ENCODE peak calls at places on chromosomes 11 and 22, in nine cellular contexts. O is RWPE1, S is AG04450, Z is mesothelial cell of epicardium, G is astrocyte of the spinal cord, V is WTC11, D is B cell, A is IMR-90, I is tibial artery. C is an unnamed sample.

GRCh38 chr11:91947215-91947614 is 277.4 kb upstream of the FAT3 start:
- DNase-seq in O (peak; percentile 49), S (no peak), Z (no peak), G (peak; percentile 78), V (no peak), D (no peak), A (peak; percentile 2), I (peak; percentile 49), C (no peak)

GRCh38 chr11:45328726-45329125 is 42.6 kb upstream of the SYT13 start:
- DNase-seq in O (no peak), S (no peak), Z (no peak), G (no peak), V (no peak), D (no peak), A (no peak), I (no peak), C (no peak)

GRCh38 chr11:10041337-10041736 is 252.7 kb downstream of the SBF2 start:
- DNase-seq in O (no peak), S (no peak), Z (no peak), G (no peak), V (no peak), D (no peak), A (no peak), I (no peak), C (no peak)

GRCh38 chr11:60127311-60127811 is 38.9 kb downstream of the MS4A2 start:
- DNase-seq in O (peak; percentile 22), S (no peak), Z (no peak), G (no peak), V (no peak), D (no peak), A (no peak), I (no peak), C (no peak)

GRCh38 chr11:18778468-18778867 is 13.1 kb downstream of the PTPN5 start:
- DNase-seq in O (no peak), S (no peak), Z (no peak), G (no peak), V (no peak), D (no peak), A (no peak), I (no peak), C (no peak)

GRCh38 chr11:117930668-117931330 is 1.6 kb upstream of the TMPRSS13 start:
- DNase-seq in O (no peak), S (no peak), Z (no peak), G (no peak), V (no peak), D (no peak), A (no peak), I (no peak), C (peak; percentile 21)

GRCh38 chr11:79561496-79561895 is 120.7 kb upstream of the TENM4 start:
- DNase-seq in O (no peak), S (no peak), Z (no peak), G (no peak), V (no peak), D (no peak), A (no peak), I (no peak), C (no peak)

GRCh38 chr22:24954114-24954463 is 1.6 kb downstream of the KIAA1671 start:
- DNase-seq in O (no peak), S (no peak), Z (no peak), G (no peak), V (no peak), D (no peak), A (no peak), I (no peak), C (no peak)

GRCh38 chr11:66136752-66137123 is 66.7 kb downstream of the PACS1 start:
- DNase-seq in O (peak; percentile 21), S (no peak), Z (no peak), G (peak; percentile 68), V (no peak), D (no peak), A (peak; percentile 87), I (no peak), C (no peak)

GRCh38 chr11:66130978-66131377 is 60.9 kb downstream of the PACS1 start:
- DNase-seq in O (no peak), S (no peak), Z (no peak), G (no peak), V (no peak), D (no peak), A (no peak), I (no peak), C (no peak)

GRCh38 chr11:66131937-66132632 is 62.0 kb downstream of the PACS1 start:
- DNase-seq in O (no peak), S (no peak), Z (no peak), G (no peak), V (no peak), D (no peak), A (no peak), I (no peak), C (no peak)

GRCh38 chr11:66133216-66133775 is 63.2 kb downstream of the PACS1 start:
- DNase-seq in O (no peak), S (no peak), Z (no peak), G (no peak), V (no peak), D (no peak), A (no peak), I (no peak), C (no peak)
- TF ChIP-seq CTCF in O (no peak), S (no peak), Z (no peak), G (no peak), V (no peak), D (no peak), A (no peak), I (no peak), C (no peak)

GRCh38 chr11:119094816-119095065 is 6.9 kb downstream of the DPAGT1 start:
- DNase-seq in O (peak; percentile 34), S (no peak), Z (peak; percentile 56), G (peak; percentile 86), V (peak; percentile 74), D (no peak), A (peak; percentile 86), I (peak; percentile 86), C (peak; percentile 81)

GRCh38 chr11:119093951-119094815 is 7.5 kb downstream of the DPAGT1 start:
- DNase-seq in O (no peak), S (no peak), Z (no peak), G (peak; percentile 39), V (peak; percentile 28), D (peak; percentile 60), A (peak; percentile 38), I (no peak), C (no peak)

GRCh38 chr11:119093666-119093950 is 8.0 kb downstream of the DPAGT1 start:
- DNase-seq in O (no peak), S (no peak), Z (no peak), G (no peak), V (no peak), D (no peak), A (no peak), I (no peak), C (no peak)

GRCh38 chr11:119092880-119093665 is 8.4 kb downstream of the HMBS start:
- DNase-seq in O (no peak), S (no peak), Z (no peak), G (peak; percentile 56), V (no peak), D (no peak), A (peak; percentile 42), I (no peak), C (no peak)

DNA sequence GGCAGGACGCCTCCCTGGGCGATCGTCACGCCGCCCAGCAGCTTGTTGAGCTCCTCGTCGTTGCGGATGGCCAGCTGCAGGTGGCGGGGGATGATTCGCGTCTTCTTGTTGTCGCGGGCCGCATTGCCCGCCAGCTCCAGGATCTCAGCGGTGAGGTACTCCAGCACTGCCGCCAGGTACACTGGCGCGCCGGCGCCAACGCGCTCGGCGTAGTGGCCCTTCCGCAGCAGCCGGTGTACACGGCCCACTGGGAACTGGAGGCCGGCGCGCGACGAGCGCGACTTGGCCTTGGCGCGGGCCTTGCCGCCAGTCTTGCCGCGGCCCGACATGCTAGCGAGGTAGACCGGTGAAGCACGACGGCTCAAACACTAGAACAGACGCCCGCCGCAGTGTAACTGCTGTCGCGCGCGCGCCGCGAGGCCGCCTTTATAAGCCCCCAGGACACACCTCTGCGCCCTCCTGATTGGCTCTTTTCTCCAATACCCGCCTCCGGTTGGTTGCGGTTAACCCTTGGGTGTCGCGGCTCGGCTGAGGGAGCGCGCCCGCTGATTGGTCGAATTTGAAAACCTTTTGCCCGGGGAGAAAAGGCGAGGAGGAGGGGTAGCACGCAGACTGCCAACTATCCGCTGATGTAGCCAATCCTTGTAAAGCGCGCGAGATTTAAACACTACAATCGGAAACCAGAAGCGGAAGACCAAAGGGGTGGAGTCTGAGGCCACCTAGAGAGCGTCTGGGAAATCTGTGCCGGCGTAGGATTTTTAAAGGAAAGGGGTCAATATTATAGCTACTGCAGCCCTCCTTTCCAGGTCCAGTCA is 6.4 kb downstream of the DPAGT1 start:
- DNase-seq in O (peak; percentile 100), S (peak; percentile 100), Z (peak; percentile 98), G (peak; percentile 100), V (peak; percentile 99), D (peak; percentile 98), A (peak; percentile 99), I (peak; percentile 99), C (peak; percentile 99)
- TF ChIP-seq CTCF in O (peak; percentile 35), S (no peak), Z (no peak), G (no peak), V (no peak), D (peak; percentile 9), A (no peak), I (no peak), C (peak; percentile 42)

DNA sequence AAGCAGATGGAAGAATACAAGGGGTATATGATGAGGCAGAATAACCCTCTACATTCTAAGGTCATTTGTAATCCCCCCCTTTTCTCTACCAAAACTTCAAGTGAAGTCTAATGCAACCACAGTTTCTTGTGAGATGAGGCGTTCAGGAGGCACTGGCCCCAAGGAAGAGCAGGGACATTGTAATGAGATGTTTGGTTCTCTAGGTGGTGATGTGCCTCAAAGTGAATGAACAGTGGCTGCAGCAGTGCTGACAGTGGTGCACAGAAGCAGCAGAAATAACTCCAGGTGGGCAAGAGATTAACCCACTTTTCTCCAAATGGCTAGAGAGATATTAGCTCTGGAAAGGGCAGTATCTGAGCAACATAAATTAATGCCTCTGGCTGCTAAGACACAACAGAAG is 33.8 kb downstream of the PDGFD start:
- DNase-seq in O (no peak), S (no peak), Z (no peak), G (no peak), V (no peak), D (no peak), A (no peak), I (no peak), C (no peak)
- TF ChIP-seq CTCF in O (no peak), S (no peak), Z (no peak), G (no peak), V (no peak), D (no peak), A (no peak), I (no peak), C (no peak)

DNA sequence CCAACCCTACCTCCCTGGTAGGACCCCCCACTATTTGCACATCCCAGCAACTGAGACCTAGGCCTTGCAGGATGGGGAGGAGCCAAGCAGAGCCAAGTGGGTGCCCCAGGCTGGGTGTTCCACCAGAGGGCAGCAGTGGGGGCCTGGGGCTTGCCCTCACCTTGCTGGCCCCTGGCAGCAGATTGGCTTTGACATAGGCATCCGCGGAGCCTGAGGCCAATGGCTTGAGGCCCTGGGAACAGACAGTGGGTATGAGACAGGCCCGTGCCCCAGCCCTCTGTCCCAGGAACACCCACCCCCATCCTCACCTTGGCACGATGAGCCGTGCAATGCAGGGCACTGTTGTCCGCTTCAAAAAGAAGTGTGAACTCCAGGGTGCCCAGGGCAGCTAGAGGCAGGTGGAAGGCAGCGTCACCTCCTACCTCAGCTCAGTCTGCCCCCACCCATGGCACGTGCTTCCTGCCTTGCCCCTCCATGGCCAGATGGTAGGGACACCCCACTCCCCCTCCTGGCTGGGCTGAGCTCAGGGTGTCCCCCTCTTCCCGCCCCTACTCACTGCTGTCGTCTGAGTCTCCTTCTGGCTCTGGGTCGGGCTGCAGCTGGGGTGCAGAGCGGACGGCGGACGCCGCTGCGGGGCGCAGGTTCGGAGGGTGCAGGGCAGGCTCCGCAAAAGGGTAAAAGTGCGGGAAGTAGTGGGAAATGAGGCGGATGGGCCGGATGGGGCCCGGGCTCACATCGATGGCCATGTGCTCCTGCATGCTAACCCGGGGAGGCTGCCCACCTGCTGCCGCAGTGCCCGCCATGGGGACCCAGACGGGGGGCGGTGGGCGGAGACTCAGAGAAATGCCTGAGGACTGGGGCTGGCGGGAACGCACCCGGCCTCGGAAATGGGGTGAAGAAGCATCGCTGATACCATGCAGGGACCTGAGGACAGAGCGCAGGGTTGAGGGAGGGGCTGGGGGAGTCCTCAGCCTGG is 9.0 kb downstream of the NDUFV1 start:
- DNase-seq in O (peak; percentile 33), S (no peak), Z (no peak), G (no peak), V (peak; percentile 81), D (peak; percentile 54), A (no peak), I (no peak), C (no peak)
- TF ChIP-seq CTCF in O (peak; percentile 45), S (peak; percentile 57), Z (no peak), G (peak; percentile 54), V (peak; percentile 45), D (peak; percentile 40), A (peak; percentile 45), I (peak; percentile 27), C (peak; percentile 71)